ENCODE peak calls at places on chromosomes 13 and 19, in nine cellular contexts. K is psoas muscle; Z is kidney epithelial cell; I is stimulated activated CD4-positive, alpha-beta T cell treated with anti-CD3 and anti-CD28 coated beads, Interleukin-4, amount 100 ng/mL, for 48 hours; V is DMS 273 treated with DMSO at 0.1 percent for 48 hours; Y is stimulated activated naive CD8-positive, alpha-beta T cell treated with anti-CD3 and anti-CD28 coated beads, Interleukin-15, Interleukin-2, amounts not matched to agents 100 U/mL and 50 U/mL, for 24 hours; W is HTR-8/SVneo; C is EL; N is posterior cingulate gyrus. G is an unnamed sample.

GRCh38 chr19:2624537-2625091 is 77.9 kb downstream of the GNG7 start:
- DNase-seq in I (no peak), Y (no peak), C (no peak), N (no peak), V (no peak), W (no peak), K (peak; percentile 87), Z (no peak), G (no peak)

GRCh38 chr13:103067751-103068563 is 1.7 kb upstream of the SLC10A2 start:
- DNase-seq in N (no peak), V (no peak), C (no peak), K (no peak), Z (no peak), W (no peak), I (no peak), Y (no peak), G (no peak)

GRCh38 chr13:67792151-67792665 is 562.1 kb upstream of the PCDH9 start:
- DNase-seq in Z (no peak), N (no peak), K (no peak), W (no peak), V (peak; percentile 1), I (no peak), C (no peak), Y (no peak), G (no peak)

GRCh38 chr13:81874681-81875661 is 1534.0 kb upstream of the SPRY2 start:
- DNase-seq in C (no peak), K (no peak), Y (no peak), N (no peak), I (no peak), Z (no peak), V (no peak), W (no peak), G (no peak)

GRCh38 chr19:6868341-6868740 is 19.0 kb upstream of the ADGRE1 start:
- DNase-seq in C (no peak), N (no peak), V (no peak), Y (no peak), Z (no peak), I (no peak), K (no peak), W (no peak), G (no peak)

GRCh38 chr19:5694167-5694951 is 4.3 kb downstream of the RPL36 start:
- DNase-seq in V (no peak), K (no peak), C (no peak), Z (no peak), W (no peak), Y (no peak), I (no peak), N (no peak), G (no peak)

GRCh38 chr19:10888421-10888866 is 17.1 kb downstream of the CARM1 start:
- DNase-seq in Z (no peak), V (peak; percentile 87), W (no peak), K (no peak), C (no peak), N (no peak), I (no peak), Y (no peak), G (no peak)

GRCh38 chr19:41321600-41322270 is 11.8 kb downstream of the CCDC97 start:
- DNase-seq in N (no peak), Z (no peak), I (no peak), C (peak; percentile 90), K (peak; percentile 73), V (no peak), Y (no peak), W (peak; percentile 72), G (no peak)

GRCh38 chr19:2733930-2734588 is 5.8 kb downstream of the SLC39A3 start:
- DNase-seq in W (no peak), Z (no peak), I (no peak), C (no peak), V (no peak), K (peak; percentile 34), N (no peak), Y (no peak), G (no peak)

GRCh38 chr19:56504581-56504980 is 3.1 kb upstream of the ZNF471 start:
- DNase-seq in Z (no peak), N (no peak), W (no peak), C (peak; percentile 46), I (no peak), V (no peak), Y (no peak), K (no peak), G (no peak)

GRCh38 chr19:29789007-29789406 is 22.8 kb upstream of the CCNE1 start:
- DNase-seq in I (no peak), N (no peak), Y (no peak), C (no peak), Z (no peak), V (no peak), W (no peak), K (no peak), G (no peak)

GRCh38 chr13:59728896-59729545 is 434.7 kb downstream of the DIAPH3 start:
- DNase-seq in W (no peak), K (no peak), Z (no peak), C (no peak), Y (no peak), I (no peak), V (no peak), N (no peak), G (no peak)

GRCh38 chr13:59715591-59715990 is 448.1 kb downstream of the DIAPH3 start:
- DNase-seq in W (no peak), I (no peak), C (no peak), K (no peak), Y (no peak), Z (no peak), N (no peak), V (no peak), G (no peak)

GRCh38 chr19:28829762-28830161 is 383.2 kb downstream of the UQCRFS1 start:
- DNase-seq in V (no peak), Y (no peak), Z (no peak), W (no peak), N (no peak), I (no peak), C (no peak), K (no peak), G (no peak)

GRCh38 chr19:44003461-44004134 is 841 bp downstream of the ZNF230 start:
- DNase-seq in K (peak; percentile 48), V (no peak), Z (no peak), Y (peak; percentile 16), W (peak; percentile 11), I (no peak), N (no peak), C (peak; percentile 32), G (no peak)

GRCh38 chr13:29605860-29606526 is 10.5 kb upstream of the SLC7A1 start:
- DNase-seq in N (no peak), W (no peak), I (no peak), C (no peak), Z (no peak), Y (no peak), V (no peak), K (no peak), G (no peak)

GRCh38 chr19:17001603-17002183 is 24.9 kb downstream of the CPAMD8 start:
- DNase-seq in Y (peak; percentile 76), Z (no peak), C (no peak), V (no peak), N (no peak), K (no peak), W (no peak), I (no peak), G (no peak)

GRCh38 chr19:30609656-30610270 is 237.6 kb downstream of the ZNF536 start:
- DNase-seq in Z (no peak), V (no peak), N (no peak), W (no peak), C (no peak), Y (no peak), I (no peak), K (no peak), G (no peak)

GRCh38 chr19:17727843-17728242 is 8.6 kb downstream of the MAP1S start:
- DNase-seq in W (no peak), I (no peak), N (no peak), Y (no peak), C (no peak), Z (no peak), K (no peak), V (no peak), G (no peak)

GRCh38 chr19:17209126-17210036 is 5.8 kb upstream of the USE1 start:
- DNase-seq in W (peak; percentile 45), Z (no peak), I (peak; percentile 47), K (no peak), N (no peak), C (peak; percentile 51), V (no peak), Y (peak; percentile 71), G (no peak)

GRCh38 chr19:15101479-15102082 is 5.6 kb upstream of the SYDE1 start:
- DNase-seq in K (no peak), Z (no peak), V (no peak), N (no peak), C (peak; percentile 50), I (peak; percentile 59), Y (peak; percentile 66), W (no peak), G (no peak)

GRCh38 chr13:111917901-111918300 is 149.0 kb upstream of the SOX1 start:
- DNase-seq in K (no peak), Z (no peak), N (no peak), W (no peak), V (no peak), C (no peak), I (no peak), Y (no peak), G (peak; percentile 6)

GRCh38 chr13:34207334-34207733 is 389.4 kb downstream of the RFC3 start:
- DNase-seq in Y (no peak), K (no peak), V (no peak), Z (no peak), C (peak; percentile 92), N (no peak), I (no peak), W (peak; percentile 52), G (no peak)

GRCh38 chr13:83153833-83154232 is 728.4 kb downstream of the SLITRK1 start:
- DNase-seq in Y (no peak), W (no peak), Z (no peak), I (no peak), C (no peak), N (no peak), V (no peak), K (no peak), G (no peak)

GRCh38 chr19:46426506-46427162 is 2.1 kb downstream of the PNMA8C start:
- DNase-seq in K (peak; percentile 85), Y (peak; percentile 67), C (peak; percentile 79), V (no peak), W (peak; percentile 56), Z (no peak), I (no peak), N (peak; percentile 75), G (no peak)

GRCh38 chr13:51769455-51770127 is 34.4 kb downstream of the DHRS12 start:
- DNase-seq in K (peak; percentile 84), W (no peak), V (no peak), C (no peak), Y (no peak), Z (no peak), I (no peak), N (no peak), G (no peak)

GRCh38 chr13:106295971-106296370 is 239.5 kb downstream of the EFNB2 start:
- DNase-seq in N (no peak), V (no peak), Y (no peak), K (no peak), W (no peak), C (no peak), I (no peak), Z (no peak), G (no peak)

GRCh38 chr19:50214699-50215543 is 11.5 kb downstream of the MYH14 start:
- DNase-seq in C (no peak), Y (no peak), V (no peak), W (no peak), K (no peak), I (no peak), Z (peak; percentile 25), N (no peak), G (peak; percentile 80)